ENCODE peak calls at places on chromosomes 16 and 17, in six cellular contexts. E, V, U, H, N and R are unnamed samples.
A peak's percentile ranks its signal among the peaks of the same experiment; 100 is the strongest.

GRCh38 chr17:10815318-10815717 is 11.4 kb upstream of the TMEM238L start:
- DNase-seq in E (no peak), V (no peak), U (peak; percentile 91), H (no peak), N (no peak), R (no peak)

GRCh38 chr17:70074991-70075390 is at the start of gene KCNJ16:
- DNase-seq in E (no peak), V (no peak), U (peak; percentile 61), H (no peak), N (peak; percentile 55), R (no peak)

GRCh38 chr17:4950757-4951204 is at the start of gene ENO3:
- DNase-seq in E (no peak), V (no peak), U (peak; percentile 48), H (no peak), N (no peak), R (no peak)

GRCh38 chr17:16937431-16937830 is 34.5 kb downstream of the TNFRSF13B start:
- DNase-seq in E (no peak), V (no peak), U (no peak), H (no peak), N (no peak), R (no peak)

GRCh38 chr17:48636177-48637018 is 10.2 kb upstream of the HOXB9 start:
- DNase-seq in E (peak; percentile 59), V (peak; percentile 33), U (peak; percentile 95), H (no peak), N (peak; percentile 10), R (no peak)

GRCh38 chr16:23920899-23921298 is 85.1 kb downstream of the PRKCB start:
- DNase-seq in E (no peak), V (no peak), U (no peak), H (no peak), N (no peak), R (no peak)

GRCh38 chr16:88737298-88738166 is 31.2 kb downstream of the CTU2 start:
- DNase-seq in E (peak; percentile 79), V (peak; percentile 48), U (peak; percentile 68), H (no peak), N (peak; percentile 45), R (no peak)

GRCh38 chr16:86167061-86167460 is 268.1 kb downstream of the IRF8 start:
- DNase-seq in E (no peak), V (no peak), U (peak; percentile 28), H (no peak), N (no peak), R (no peak)

GRCh38 chr17:2936351-2936750 is 127.1 kb downstream of the OR1D5 start:
- DNase-seq in E (no peak), V (no peak), U (no peak), H (no peak), N (no peak), R (no peak)

GRCh38 chr17:67784364-67785121 is 40.8 kb upstream of the BPTF start:
- DNase-seq in E (no peak), V (no peak), U (no peak), H (no peak), N (no peak), R (no peak)

GRCh38 chr16:90081606-90081970 is 4.5 kb upstream of the PRDM7 start:
- DNase-seq in E (no peak), V (no peak), U (no peak), H (no peak), N (no peak), R (no peak)
- H3K4me3 ChIP-seq in E (no peak overlapping the region), V (no peak overlapping the region), U (no peak overlapping the region), H (peak overlapping the region; percentile 62), N (no peak overlapping the region), R (no peak overlapping the region)

GRCh38 chr17:1620486-1620885 is 8.1 kb downstream of the SLC43A2 start:
- DNase-seq in E (no peak), V (no peak), U (no peak), H (no peak), N (no peak), R (no peak)

GRCh38 chr17:1621273-1621954 is 7.2 kb downstream of the SLC43A2 start:
- DNase-seq in E (no peak), V (no peak), U (no peak), H (no peak), N (no peak), R (no peak)

GRCh38 chr17:1612400-1612799 is 16.2 kb downstream of the SLC43A2 start:
- DNase-seq in E (no peak), V (no peak), U (no peak), H (no peak), N (no peak), R (no peak)

GRCh38 chr17:1623057-1623456 is 5.6 kb downstream of the SLC43A2 start:
- DNase-seq in E (no peak), V (no peak), U (no peak), H (no peak), N (no peak), R (no peak)

DNA sequence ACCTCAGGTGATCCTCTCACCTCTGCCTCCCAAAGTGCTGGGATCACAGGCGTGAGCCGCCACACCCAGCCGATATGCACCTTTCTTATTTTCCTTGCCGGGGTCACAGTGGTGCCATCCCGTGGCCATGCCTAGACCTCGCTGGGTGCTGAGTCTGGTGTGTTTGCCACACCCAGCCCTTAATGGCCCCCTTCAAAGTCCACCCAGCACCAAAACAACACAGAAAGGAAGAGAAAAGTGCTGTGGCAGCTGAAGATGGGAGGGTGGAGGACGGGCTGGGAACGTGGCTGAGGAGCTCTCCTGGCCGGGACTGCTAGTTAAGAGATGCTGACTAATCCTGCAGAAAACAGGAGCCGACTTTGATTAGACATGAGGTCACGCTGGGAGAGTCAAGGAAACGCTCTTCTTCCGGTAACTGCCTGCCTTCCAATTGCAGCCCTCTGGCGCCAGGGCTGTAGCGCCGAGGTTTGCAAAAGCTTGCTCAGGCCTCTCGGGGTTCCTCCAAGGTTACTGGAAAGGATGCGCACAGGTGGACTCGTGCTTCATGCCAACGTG is 10.9 kb downstream of the SLC43A2 start:
- DNase-seq in E (peak; percentile 32), V (no peak), U (peak; percentile 85), H (no peak), N (peak; percentile 55), R (peak; percentile 29)
- TF ChIP-seq CTCF in E (no peak), V (no peak), U (no peak), H (no peak), N (no peak), R (no peak)

GRCh38 chr16:5905935-5906334 is 808.3 kb upstream of the EEF2KMT start:
- DNase-seq in E (no peak), V (no peak), U (no peak), H (no peak), N (peak; percentile 57), R (no peak)
- H3K4me3 ChIP-seq in E (no peak overlapping the region), V (no peak overlapping the region), U (no peak overlapping the region), H (no peak overlapping the region), N (no peak overlapping the region), R (no peak overlapping the region)

GRCh38 chr17:45668316-45668715 is 115.8 kb upstream of the CRHR1 start:
- DNase-seq in E (no peak), V (no peak), U (no peak), H (no peak), N (no peak), R (no peak)

GRCh38 chr17:45666641-45667040 is 117.5 kb upstream of the CRHR1 start:
- DNase-seq in E (no peak), V (no peak), U (no peak), H (no peak), N (no peak), R (no peak)

GRCh38 chr17:45663772-45664171 is 120.3 kb upstream of the CRHR1 start:
- DNase-seq in E (no peak), V (no peak), U (no peak), H (no peak), N (no peak), R (no peak)

GRCh38 chr17:45667591-45668171 is 116.4 kb upstream of the CRHR1 start:
- DNase-seq in E (no peak), V (no peak), U (no peak), H (no peak), N (peak; percentile 11), R (no peak)

DNA sequence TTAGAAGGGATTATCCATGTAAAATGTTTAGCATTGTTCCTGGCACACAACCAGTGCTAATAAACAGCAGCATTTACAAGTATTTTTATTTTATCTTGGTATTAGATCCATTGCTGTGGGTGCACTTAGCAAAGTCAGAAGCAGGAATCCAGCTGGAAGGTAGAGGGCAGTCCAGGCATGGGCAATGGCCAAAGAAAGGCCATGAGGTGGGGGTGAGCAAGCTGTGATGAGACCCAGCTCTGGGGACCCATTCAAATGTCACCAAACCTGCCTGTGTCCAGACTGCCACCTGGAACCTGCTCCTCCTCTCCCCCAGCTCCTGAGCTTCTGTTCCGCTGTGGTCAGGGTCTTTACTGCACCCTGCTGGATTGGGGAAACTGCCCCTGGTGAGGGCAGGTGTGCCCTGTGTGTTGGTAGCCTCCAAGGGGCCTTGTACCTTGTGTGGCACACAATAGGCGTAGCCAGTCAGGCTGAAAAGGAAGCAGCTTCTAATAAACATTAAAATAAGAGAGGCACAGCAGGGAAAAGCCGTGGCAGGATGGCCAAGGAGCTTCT is 118.0 kb upstream of the CRHR1 start:
- DNase-seq in E (no peak), V (no peak), U (no peak), H (no peak), N (no peak), R (no peak)
- TF ChIP-seq CTCF in E (no peak), V (no peak), U (no peak), H (no peak), N (peak; percentile 29), R (no peak)

DNA sequence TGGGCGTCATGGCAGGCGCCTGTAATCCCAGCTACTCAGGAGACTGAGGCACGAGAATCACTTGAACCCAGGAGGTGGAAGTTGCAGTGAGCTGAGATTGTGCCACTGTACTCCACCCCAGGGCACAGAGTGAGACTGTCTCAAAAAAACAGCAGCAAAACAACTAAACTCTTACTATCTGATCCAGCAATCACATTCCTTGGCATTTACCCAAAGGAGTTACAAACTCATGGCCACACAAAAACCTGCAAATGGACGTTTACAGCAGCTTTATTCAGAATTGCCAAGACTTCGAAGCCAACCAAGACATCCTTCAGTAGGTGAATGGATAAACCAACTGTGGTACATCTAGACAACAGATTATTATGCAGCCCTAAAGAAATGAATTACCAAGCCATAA is 4.0 kb downstream of the SIAH1 start:
- DNase-seq in E (peak; percentile 40), V (no peak), U (no peak), H (no peak), N (no peak), R (no peak)
- H3K4me3 ChIP-seq in E (no peak overlapping the region), V (no peak overlapping the region), U (no peak overlapping the region), H (no peak overlapping the region), N (no peak overlapping the region), R (no peak overlapping the region)

GRCh38 chr17:63949576-63950250 is 17.6 kb upstream of the CD79B start:
- DNase-seq in E (no peak), V (no peak), U (no peak), H (no peak), N (no peak), R (no peak)

GRCh38 chr17:63948521-63948920 is 16.4 kb upstream of the CD79B start:
- DNase-seq in E (no peak), V (no peak), U (no peak), H (no peak), N (no peak), R (no peak)

GRCh38 chr17:63947711-63948330 is 15.7 kb upstream of the CD79B start:
- DNase-seq in E (no peak), V (no peak), U (no peak), H (no peak), N (no peak), R (no peak)

GRCh38 chr17:63954402-63955063 is 18.2 kb downstream of the SCN4A start:
- DNase-seq in E (no peak), V (no peak), U (no peak), H (no peak), N (no peak), R (no peak)

GRCh38 chr17:63950940-63951907 is 19.1 kb upstream of the CD79B start:
- DNase-seq in E (no peak), V (no peak), U (peak; percentile 68), H (no peak), N (peak; percentile 38), R (no peak)
- TF ChIP-seq CTCF in E (peak; percentile 12), V (peak; percentile 30), U (peak; percentile 51), H (no peak), N (peak; percentile 84), R (no peak)